ENCODE peak calls at places on chromosomes 11 and 22, in four cellular contexts. F, T, O and G are unnamed samples.

GRCh38 chr11:22730319-22730718 is 63.9 kb downstream of the GAS2 start:
- DNase-seq in F (no peak), T (no peak), O (no peak), G (no peak)

GRCh38 chr11:64364911-64365310 is 5.9 kb downstream of the RPS6KA4 start:
- DNase-seq in F (no peak), T (no peak), O (no peak), G (no peak)

GRCh38 chr22:35860087-35860733 is 142.5 kb downstream of the APOL5 start:
- DNase-seq in F (no peak), T (no peak), O (no peak), G (no peak)

GRCh38 chr22:31332886-31333285 is 13.3 kb downstream of the PATZ1 start:
- DNase-seq in F (no peak), T (no peak), O (no peak), G (no peak)

GRCh38 chr22:32917577-32918375 is 116.3 kb downstream of the TIMP3 start:
- DNase-seq in F (no peak), T (no peak), O (no peak), G (no peak)

GRCh38 chr11:130582176-130582575 is 133.7 kb downstream of the ADAMTS15 start:
- DNase-seq in F (no peak), T (no peak), O (no peak), G (no peak)

GRCh38 chr11:64745523-64746328 is 1.8 kb upstream of the RASGRP2 start:
- DNase-seq in F (peak), T (peak), O (no peak), G (peak)

GRCh38 chr11:100562102-100562501 is 125.0 kb upstream of the ARHGAP42 start:
- DNase-seq in F (no peak), T (no peak), O (no peak), G (no peak)

GRCh38 chr11:6397156-6397555 is 6.9 kb downstream of the SMPD1 start:
- DNase-seq in F (no peak), T (no peak), O (no peak), G (no peak)

GRCh38 chr11:14589421-14589820 is 54.2 kb upstream of the PDE3B start:
- DNase-seq in F (no peak), T (no peak), O (no peak), G (no peak)

GRCh38 chr11:28860898-28861297 is 752.7 kb downstream of the METTL15 start:
- DNase-seq in F (no peak), T (no peak), O (no peak), G (no peak)

GRCh38 chr11:37141707-37142106 is 543.7 kb upstream of the RAG2 start:
- DNase-seq in F (no peak), T (no peak), O (no peak), G (no peak)
- TF ChIP-seq SPI1 in F (no peak), T (no peak), O (no peak), G (no peak)

GRCh38 chr11:2142762-2143202 is 3.6 kb upstream of the IGF2 start:
- DNase-seq in F (no peak), T (no peak), O (peak), G (no peak)
- TF ChIP-seq SPI1 in F (no peak), T (no peak), O (no peak), G (no peak)

DNA sequence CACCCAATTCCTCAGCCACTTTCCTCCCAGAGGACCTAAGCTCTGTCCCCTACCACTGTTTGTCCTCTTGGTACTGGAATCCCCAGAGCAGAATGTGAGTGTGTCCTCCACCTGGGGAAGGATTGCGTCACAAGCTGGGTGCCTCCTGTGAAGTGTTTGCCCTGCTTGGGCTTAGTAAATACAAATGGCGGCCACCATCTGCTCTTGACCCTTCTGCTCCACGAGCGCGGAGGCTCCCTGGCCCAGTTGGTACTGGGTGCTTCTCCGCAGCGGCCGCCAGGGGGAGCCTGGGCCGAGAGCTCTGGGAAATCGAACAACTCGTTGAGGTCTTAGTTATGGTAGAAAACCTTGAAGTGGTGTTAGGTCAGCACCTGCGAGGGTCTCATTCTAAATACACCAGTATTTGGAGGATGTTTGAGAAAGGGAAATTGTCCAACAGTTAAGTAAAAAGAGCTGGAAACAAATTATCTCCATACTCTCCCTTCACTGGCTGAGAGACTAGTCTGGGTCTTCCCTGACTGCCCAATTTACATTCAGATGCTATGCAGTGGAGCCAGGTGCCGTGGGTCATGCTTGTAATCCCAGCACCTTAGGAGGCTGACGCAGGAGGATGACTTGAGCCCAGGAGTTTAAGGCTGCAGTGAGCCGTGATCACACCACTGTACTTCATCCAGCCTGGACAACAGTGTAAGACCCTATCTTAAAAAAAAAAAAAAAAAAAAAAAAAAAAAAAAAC is 74.6 kb upstream of the TEAD1 start:
- DNase-seq in F (peak), T (peak), O (peak), G (no peak)
- TF ChIP-seq SPI1 in F (no peak), T (no peak), O (no peak), G (no peak)

DNA sequence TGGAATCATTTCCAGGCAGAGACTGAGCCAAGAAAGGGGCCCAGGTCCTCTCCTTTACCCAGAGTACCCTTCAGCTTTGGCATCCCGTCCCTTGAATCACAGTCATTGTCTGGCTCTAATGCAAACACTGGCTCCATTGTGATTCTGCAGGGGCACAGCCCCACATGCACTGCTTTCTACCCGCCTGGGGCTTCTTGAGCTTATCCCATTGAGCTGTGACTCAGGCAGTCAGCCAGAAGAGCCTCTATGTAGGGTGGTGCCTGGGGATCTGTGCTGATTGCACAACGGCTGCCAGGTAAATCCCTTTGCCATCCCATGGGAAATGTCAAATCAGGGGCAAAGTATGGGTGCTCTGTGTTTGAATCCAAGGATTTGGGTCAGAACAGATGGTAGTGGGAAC is 89.0 kb downstream of the RASSF10 start:
- DNase-seq in F (no peak), T (no peak), O (no peak), G (no peak)
- TF ChIP-seq SPI1 in F (no peak), T (no peak), O (no peak), G (no peak)

DNA sequence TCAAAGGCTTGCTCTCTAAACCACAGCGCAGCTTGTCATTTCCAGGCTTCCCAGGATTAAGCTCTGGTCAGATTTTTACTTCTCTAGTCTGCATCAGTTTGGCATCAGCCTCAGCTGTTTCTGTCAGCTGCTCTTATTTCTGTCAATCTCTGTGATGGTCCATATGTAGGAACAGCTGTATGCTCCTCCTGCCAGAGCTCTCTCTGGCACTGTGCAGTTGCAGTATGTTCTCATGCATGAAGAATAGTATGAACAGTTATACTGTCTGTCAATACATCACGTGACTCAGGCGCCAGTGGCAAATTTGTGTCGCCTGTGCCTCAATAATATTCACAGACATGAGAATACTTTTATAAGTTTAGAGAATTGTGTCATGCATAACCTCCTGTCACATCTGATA is 6.7 kb downstream of the OR6M1 start:
- DNase-seq in F (no peak), T (no peak), O (no peak), G (no peak)
- TF ChIP-seq SPI1 in F (no peak), T (no peak), O (no peak), G (no peak)